ENCODE peak calls at places on chromosomes 2 and 18, in five cellular contexts. Q, U, J, W and T are unnamed samples.

GRCh38 chr2:144401036-144401435 is 118.9 kb downstream of the ZEB2 start:
- DNase-seq in Q (no peak), U (no peak), J (no peak), W (no peak), T (peak; percentile 52)

GRCh38 chr2:39534095-39534711 is 97.1 kb upstream of the MAP4K3 start:
- DNase-seq in Q (peak; percentile 66), U (no peak), J (no peak), W (no peak), T (no peak)

GRCh38 chr2:103784271-103784670 is 1022.4 kb downstream of the TMEM182 start:
- DNase-seq in Q (no peak), U (peak; percentile 18), J (no peak), W (no peak), T (no peak)

GRCh38 chr2:170214309-170214902 is 36.5 kb downstream of the MYO3B start:
- DNase-seq in Q (no peak), U (no peak), J (no peak), W (no peak), T (no peak)

GRCh38 chr2:144430722-144431163 is 89.2 kb downstream of the ZEB2 start:
- DNase-seq in Q (no peak), U (no peak), J (peak; percentile 60), W (no peak), T (peak; percentile 29)

GRCh38 chr2:128685841-128686497 is 367.3 kb upstream of the HS6ST1 start:
- DNase-seq in Q (no peak), U (no peak), J (no peak), W (no peak), T (no peak)

GRCh38 chr18:36372902-36373301 is 75.4 kb downstream of the FHOD3 start:
- DNase-seq in Q (peak; percentile 40), U (no peak), J (no peak), W (no peak), T (no peak)

GRCh38 chr2:110858135-110858737 is 125.9 kb downstream of the ACOXL start:
- DNase-seq in Q (no peak), U (no peak), J (no peak), W (peak; percentile 97), T (peak; percentile 88)

GRCh38 chr2:134231965-134232340 is 21.9 kb upstream of the MGAT5 start:
- DNase-seq in Q (peak; percentile 57), U (no peak), J (no peak), W (no peak), T (no peak)

GRCh38 chr2:29808321-29808720 is 113.1 kb downstream of the ALK start:
- DNase-seq in Q (no peak), U (no peak), J (no peak), W (no peak), T (no peak)

GRCh38 chr18:76369791-76370555 is 125.1 kb downstream of the ZNF516 start:
- DNase-seq in Q (no peak), U (no peak), J (no peak), W (no peak), T (no peak)

GRCh38 chr2:17752892-17753802 is 463 bp downstream of the SMC6 start:
- DNase-seq in Q (peak; percentile 60), U (peak; percentile 83), J (peak; percentile 81), W (peak; percentile 74), T (peak; percentile 85)

GRCh38 chr2:158325031-158325781 is 131.3 kb downstream of the CCDC148 start:
- DNase-seq in Q (peak; percentile 43), U (no peak), J (no peak), W (no peak), T (no peak)

GRCh38 chr2:143579456-143579855 is 450.2 kb downstream of the ARHGAP15 start:
- DNase-seq in Q (no peak), U (no peak), J (no peak), W (no peak), T (no peak)

GRCh38 chr18:58662118-58662517 is 9.1 kb upstream of the MALT1 start:
- DNase-seq in Q (no peak), U (no peak), J (no peak), W (no peak), T (no peak)

GRCh38 chr18:70380915-70381896 is 92.4 kb downstream of the SOCS6 start:
- DNase-seq in Q (no peak), U (peak; percentile 66), J (peak; percentile 34), W (no peak), T (no peak)

GRCh38 chr2:23410596-23410995 is 25.6 kb downstream of the KLHL29 start:
- DNase-seq in Q (no peak), U (no peak), J (no peak), W (no peak), T (no peak)

GRCh38 chr18:46756559-46757201 is at the start of gene ST8SIA5:
- DNase-seq in Q (no peak), U (peak; percentile 80), J (no peak), W (no peak), T (no peak)

GRCh38 chr2:8534729-8535397 is 147.0 kb upstream of the ID2 start:
- DNase-seq in Q (no peak), U (no peak), J (peak; percentile 73), W (no peak), T (peak; percentile 70)

GRCh38 chr2:138974651-138975050 is 194.5 kb upstream of the NXPH2 start:
- DNase-seq in Q (peak; percentile 32), U (no peak), J (no peak), W (no peak), T (no peak)

GRCh38 chr2:85255813-85256581 is 71.8 kb downstream of the TGOLN2 start:
- DNase-seq in Q (peak; percentile 19), U (peak; percentile 98), J (peak; percentile 80), W (no peak), T (no peak)

GRCh38 chr2:241031436-241032165 is 33.2 kb downstream of the SNED1 start:
- DNase-seq in Q (no peak), U (no peak), J (no peak), W (no peak), T (no peak)

GRCh38 chr18:28175047-28175929 is 1.6 kb downstream of the CDH2 start:
- DNase-seq in Q (peak; percentile 35), U (peak; percentile 88), J (peak; percentile 82), W (no peak), T (no peak)

GRCh38 chr2:206831442-206831995 is 66.1 kb downstream of the FASTKD2 start:
- DNase-seq in Q (no peak), U (no peak), J (no peak), W (no peak), T (no peak)

GRCh38 chr18:79246309-79247108 is 149.2 kb upstream of the NFATC1 start:
- DNase-seq in Q (peak; percentile 90), U (peak; percentile 88), J (peak; percentile 85), W (peak; percentile 55), T (peak; percentile 75)

GRCh38 chr2:64609229-64609994 is 44.3 kb downstream of the SERTAD2 start:
- DNase-seq in Q (peak; percentile 32), U (peak; percentile 82), J (peak; percentile 89), W (peak; percentile 73), T (peak; percentile 66)

GRCh38 chr18:3447035-3447894 is 2.7 kb upstream of the TGIF1 start:
- DNase-seq in Q (peak; percentile 41), U (peak; percentile 75), J (peak; percentile 73), W (no peak), T (no peak)

GRCh38 chr2:62939735-62940491 is 110.7 kb upstream of the OTX1 start:
- DNase-seq in Q (peak; percentile 24), U (no peak), J (no peak), W (no peak), T (no peak)
- H3K27ac ChIP-seq in Q (no peak overlapping the region), U (no peak overlapping the region), J (no peak overlapping the region), W (no peak overlapping the region), T (no peak overlapping the region)

GRCh38 chr2:140863713-140864112 is 1267.1 kb downstream of the LRP1B start:
- DNase-seq in Q (peak; percentile 76), U (peak; percentile 53), J (peak; percentile 62), W (peak; percentile 41), T (peak; percentile 30)
- TF ChIP-seq EZH2phosphoT487 in Q (no peak), U (no peak), J (no peak), W (no peak), T (no peak)

DNA sequence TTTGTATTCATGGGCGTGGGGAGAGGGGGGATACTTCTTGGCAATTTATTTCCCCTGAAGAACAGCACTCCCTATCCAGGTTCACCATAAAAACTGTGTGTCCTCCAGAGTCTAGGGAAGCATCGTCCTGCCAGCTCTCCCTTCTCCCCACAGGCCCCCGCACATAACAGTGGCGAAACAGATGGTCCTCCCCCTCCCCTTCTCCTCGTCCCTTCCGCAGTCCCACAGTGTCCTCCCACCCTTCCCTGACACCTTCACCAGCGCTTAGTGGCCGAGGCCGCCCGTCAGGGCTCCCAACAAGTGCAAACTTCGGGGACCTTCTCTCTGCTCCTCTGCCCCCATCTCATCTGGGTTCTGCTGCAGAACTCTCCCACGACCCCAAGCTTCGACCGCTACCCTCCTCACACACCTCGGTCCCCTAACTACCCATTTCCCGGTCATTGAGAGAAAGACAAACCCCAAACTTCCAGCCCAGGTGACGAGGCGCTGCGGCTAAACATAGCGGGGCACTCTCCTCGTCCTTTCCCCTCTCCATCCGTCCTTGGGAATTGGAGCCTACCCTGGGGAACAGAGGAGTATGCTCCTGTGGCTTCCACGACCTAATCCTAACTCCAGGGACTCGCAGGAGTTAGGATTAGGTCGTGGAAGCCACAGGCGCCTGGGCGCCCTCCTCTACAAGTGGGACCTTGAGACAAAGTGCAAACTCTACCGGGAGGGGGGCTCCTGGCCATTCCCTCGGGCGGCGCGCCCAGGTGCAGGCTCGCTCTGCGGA is 971 bp downstream of the ZNF385B start:
- DNase-seq in Q (no peak), U (peak; percentile 30), J (no peak), W (no peak), T (peak; percentile 53)
- TF ChIP-seq CTCF in Q (no peak), U (no peak), J (no peak), W (no peak), T (peak; percentile 23)

DNA sequence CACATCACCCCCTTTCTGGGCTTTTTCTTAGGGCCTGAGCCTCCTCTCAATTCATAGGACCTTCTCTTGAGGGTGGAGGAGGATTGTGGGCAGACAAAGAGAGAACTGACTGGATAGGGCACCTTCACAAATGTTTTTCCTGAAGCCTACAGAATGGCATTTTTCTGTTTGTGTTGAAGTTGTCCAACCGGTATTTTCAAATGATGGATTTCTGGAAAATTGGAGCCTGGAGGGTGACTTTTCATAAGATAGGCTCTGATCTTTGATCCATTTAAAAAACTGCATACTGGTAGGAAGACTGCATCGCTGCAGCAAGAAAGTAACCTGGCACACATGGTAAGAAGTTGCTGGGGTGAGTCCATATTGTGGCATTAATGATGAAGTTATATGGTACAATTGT is 96.9 kb upstream of the CXCR4 start:
- DNase-seq in Q (no peak), U (no peak), J (no peak), W (no peak), T (no peak)
- H3K27ac ChIP-seq in Q (no peak overlapping the region), U (peak overlapping the region; percentile 90), J (no peak overlapping the region), W (no peak overlapping the region), T (no peak overlapping the region)

GRCh38 chr18:31206787-31207381 is 44.2 kb upstream of the DSC1 start:
- DNase-seq in Q (peak; percentile 85), U (peak; percentile 33), J (peak; percentile 82), W (no peak), T (no peak)

GRCh38 chr18:31206064-31206463 is 43.4 kb upstream of the DSC1 start:
- DNase-seq in Q (peak; percentile 20), U (no peak), J (no peak), W (no peak), T (no peak)

GRCh38 chr18:31213641-31214040 is 51.0 kb upstream of the DSC1 start:
- DNase-seq in Q (no peak), U (no peak), J (no peak), W (no peak), T (no peak)

GRCh38 chr18:31209041-31209440 is 46.4 kb upstream of the DSC1 start:
- DNase-seq in Q (no peak), U (peak; percentile 56), J (no peak), W (no peak), T (no peak)

GRCh38 chr18:31211047-31211446 is 48.4 kb upstream of the DSC1 start:
- DNase-seq in Q (no peak), U (no peak), J (no peak), W (no peak), T (no peak)
- TF ChIP-seq EZH2phosphoT487 in Q (no peak), U (no peak), J (no peak), W (no peak), T (no peak)